ENCODE peak calls at places on chromosomes 12 and 14, in seven cellular contexts. One of them, this sample, is unnamed.

GRCh38 chr12:127145929-127146789 is 1120.8 kb upstream of the TMEM132C start:
- DNase-seq in suprapubic skin: peak; percentile 79
- DNase-seq in IMR-90: peak; percentile 15
- DNase-seq in AG09319: peak; percentile 53
- DNase-seq in body of pancreas: peak; percentile 57
- DNase-seq in upper lobe of right lung: peak; percentile 88
- DNase-seq in Peyer's patch: peak; percentile 32
- DNase-seq in this sample: no peak

GRCh38 chr12:70248916-70249315 is 5.7 kb downstream of the CNOT2 start:
- DNase-seq in suprapubic skin: no peak
- DNase-seq in IMR-90: no peak
- DNase-seq in AG09319: no peak
- DNase-seq in body of pancreas: no peak
- DNase-seq in upper lobe of right lung: no peak
- DNase-seq in Peyer's patch: no peak
- DNase-seq in this sample: no peak

GRCh38 chr14:91509083-91509877 is 830 bp downstream of the PPP4R3A start:
- DNase-seq in suprapubic skin: no peak
- DNase-seq in IMR-90: no peak
- DNase-seq in AG09319: no peak
- DNase-seq in body of pancreas: peak; percentile 46
- DNase-seq in upper lobe of right lung: peak; percentile 78
- DNase-seq in Peyer's patch: no peak
- DNase-seq in this sample: peak; percentile 37

GRCh38 chr14:65080954-65081747 is 21.2 kb downstream of the MAX start:
- DNase-seq in suprapubic skin: no peak
- DNase-seq in IMR-90: peak; percentile 22
- DNase-seq in AG09319: no peak
- DNase-seq in body of pancreas: no peak
- DNase-seq in upper lobe of right lung: no peak
- DNase-seq in Peyer's patch: no peak
- DNase-seq in this sample: no peak

GRCh38 chr12:109595321-109595902 is 21.8 kb downstream of the MVK start:
- DNase-seq in suprapubic skin: no peak
- DNase-seq in IMR-90: no peak
- DNase-seq in AG09319: no peak
- DNase-seq in body of pancreas: no peak
- DNase-seq in upper lobe of right lung: no peak
- DNase-seq in Peyer's patch: no peak
- DNase-seq in this sample: no peak

GRCh38 chr14:20610002-20610765 is 19.0 kb upstream of the RNASE12 start:
- DNase-seq in suprapubic skin: no peak
- DNase-seq in IMR-90: peak; percentile 82
- DNase-seq in AG09319: peak; percentile 44
- DNase-seq in body of pancreas: peak; percentile 88
- DNase-seq in upper lobe of right lung: peak; percentile 86
- DNase-seq in Peyer's patch: peak; percentile 72
- DNase-seq in this sample: peak; percentile 90

GRCh38 chr14:65290830-65291229 is 121.7 kb upstream of the FUT8 start:
- DNase-seq in suprapubic skin: no peak
- DNase-seq in IMR-90: peak; percentile 85
- DNase-seq in AG09319: peak; percentile 54
- DNase-seq in body of pancreas: no peak
- DNase-seq in upper lobe of right lung: no peak
- DNase-seq in Peyer's patch: no peak
- DNase-seq in this sample: peak; percentile 85

GRCh38 chr14:54881235-54881760 is 21.3 kb downstream of the GCH1 start:
- DNase-seq in suprapubic skin: no peak
- DNase-seq in IMR-90: peak; percentile 46
- DNase-seq in AG09319: no peak
- DNase-seq in body of pancreas: no peak
- DNase-seq in upper lobe of right lung: no peak
- DNase-seq in Peyer's patch: peak; percentile 33
- DNase-seq in this sample: no peak

GRCh38 chr12:121545459-121545858 is 35.4 kb downstream of the KDM2B start:
- DNase-seq in suprapubic skin: no peak
- DNase-seq in IMR-90: no peak
- DNase-seq in AG09319: no peak
- DNase-seq in body of pancreas: no peak
- DNase-seq in upper lobe of right lung: no peak
- DNase-seq in Peyer's patch: no peak
- DNase-seq in this sample: no peak

GRCh38 chr12:8698830-8699330 is 1.1 kb downstream of the RIMKLB start:
- DNase-seq in suprapubic skin: no peak
- DNase-seq in IMR-90: peak; percentile 47
- DNase-seq in AG09319: no peak
- DNase-seq in body of pancreas: no peak
- DNase-seq in upper lobe of right lung: no peak
- DNase-seq in Peyer's patch: no peak
- DNase-seq in this sample: no peak

GRCh38 chr12:83850531-83850930 is 1062.1 kb downstream of the SLC6A15 start:
- DNase-seq in suprapubic skin: no peak
- DNase-seq in IMR-90: no peak
- DNase-seq in AG09319: no peak
- DNase-seq in body of pancreas: no peak
- DNase-seq in upper lobe of right lung: no peak
- DNase-seq in Peyer's patch: no peak
- DNase-seq in this sample: no peak

GRCh38 chr12:130136536-130136935 is 25.7 kb upstream of the FZD10 start:
- DNase-seq in suprapubic skin: no peak
- DNase-seq in IMR-90: no peak
- DNase-seq in AG09319: no peak
- DNase-seq in body of pancreas: no peak
- DNase-seq in upper lobe of right lung: no peak
- DNase-seq in Peyer's patch: no peak
- DNase-seq in this sample: no peak

GRCh38 chr14:58738189-58738836 is 100.6 kb downstream of the DACT1 start:
- DNase-seq in suprapubic skin: no peak
- DNase-seq in IMR-90: peak; percentile 96
- DNase-seq in AG09319: peak; percentile 48
- DNase-seq in body of pancreas: no peak
- DNase-seq in upper lobe of right lung: no peak
- DNase-seq in Peyer's patch: no peak
- DNase-seq in this sample: peak; percentile 6

GRCh38 chr14:48751293-48751692 is 834.9 kb downstream of the RPS29 start:
- DNase-seq in suprapubic skin: no peak
- DNase-seq in IMR-90: no peak
- DNase-seq in AG09319: no peak
- DNase-seq in body of pancreas: no peak
- DNase-seq in upper lobe of right lung: no peak
- DNase-seq in Peyer's patch: no peak
- DNase-seq in this sample: no peak

GRCh38 chr12:76187177-76187576 is 102.7 kb upstream of the NAP1L1 start:
- DNase-seq in suprapubic skin: no peak
- DNase-seq in IMR-90: no peak
- DNase-seq in AG09319: no peak
- DNase-seq in body of pancreas: no peak
- DNase-seq in upper lobe of right lung: no peak
- DNase-seq in Peyer's patch: no peak
- DNase-seq in this sample: no peak
- TF ChIP-seq CTCF in suprapubic skin: no peak
- TF ChIP-seq CTCF in IMR-90: no peak
- TF ChIP-seq CTCF in AG09319: no peak
- TF ChIP-seq CTCF in body of pancreas: no peak
- TF ChIP-seq CTCF in upper lobe of right lung: no peak
- TF ChIP-seq CTCF in Peyer's patch: no peak
- TF ChIP-seq CTCF in this sample: no peak

DNA sequence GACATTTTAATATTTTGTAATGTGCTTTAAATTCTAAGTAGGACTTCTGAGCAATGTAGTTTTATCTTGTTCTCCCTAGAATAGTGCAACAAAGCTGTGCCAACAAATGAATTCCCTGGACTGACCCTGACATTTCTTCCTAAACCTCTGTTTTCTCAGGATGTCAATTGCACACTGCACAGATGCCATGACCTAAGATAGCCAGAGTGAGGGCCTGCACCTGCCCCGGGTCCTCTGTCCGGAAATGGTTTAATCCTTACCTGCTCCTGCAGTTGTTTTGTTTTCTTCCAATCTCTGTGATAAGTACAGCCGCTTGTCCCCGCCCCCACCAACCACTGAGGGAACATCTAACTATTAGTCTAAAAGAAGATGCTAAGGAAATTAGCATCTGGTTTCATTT is 831.5 kb downstream of the GALC start:
- DNase-seq in suprapubic skin: no peak
- DNase-seq in IMR-90: no peak
- DNase-seq in AG09319: no peak
- DNase-seq in body of pancreas: peak; percentile 32
- DNase-seq in upper lobe of right lung: no peak
- DNase-seq in Peyer's patch: no peak
- DNase-seq in this sample: no peak
- TF ChIP-seq CTCF in suprapubic skin: no peak
- TF ChIP-seq CTCF in IMR-90: no peak
- TF ChIP-seq CTCF in AG09319: no peak
- TF ChIP-seq CTCF in body of pancreas: no peak
- TF ChIP-seq CTCF in upper lobe of right lung: no peak
- TF ChIP-seq CTCF in Peyer's patch: no peak
- TF ChIP-seq CTCF in this sample: no peak

DNA sequence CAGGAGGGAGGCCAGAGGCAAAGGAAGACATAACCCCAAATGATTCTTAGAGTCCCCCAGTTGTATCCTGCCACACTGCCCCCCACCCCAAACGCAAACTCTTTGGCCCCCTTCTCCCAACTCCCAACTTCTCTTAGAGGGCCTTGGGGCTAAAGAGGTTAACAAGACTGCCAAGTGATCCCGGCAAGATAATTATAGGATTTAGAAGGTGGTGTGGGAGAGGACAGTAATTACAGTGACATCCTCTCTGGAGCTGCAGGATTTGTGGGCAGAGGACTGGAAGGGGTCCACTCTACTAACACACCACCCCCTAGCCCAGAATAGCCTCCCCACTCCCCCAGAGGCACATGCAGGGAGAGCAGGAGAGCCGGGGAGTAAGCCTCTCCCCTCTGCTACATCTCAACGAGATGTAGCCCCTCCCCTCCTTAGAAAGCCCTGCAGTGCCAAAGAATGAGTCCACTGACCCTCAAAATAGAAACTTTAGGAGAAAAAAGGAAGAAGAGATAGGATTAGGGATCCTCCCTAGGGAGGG is 5.3 kb upstream of the GDF11 start:
- DNase-seq in suprapubic skin: no peak
- DNase-seq in IMR-90: no peak
- DNase-seq in AG09319: no peak
- DNase-seq in body of pancreas: no peak
- DNase-seq in upper lobe of right lung: no peak
- DNase-seq in Peyer's patch: no peak
- DNase-seq in this sample: no peak
- TF ChIP-seq CTCF in suprapubic skin: no peak
- TF ChIP-seq CTCF in IMR-90: no peak
- TF ChIP-seq CTCF in AG09319: no peak
- TF ChIP-seq CTCF in body of pancreas: no peak
- TF ChIP-seq CTCF in upper lobe of right lung: no peak
- TF ChIP-seq CTCF in Peyer's patch: no peak
- TF ChIP-seq CTCF in this sample: no peak

DNA sequence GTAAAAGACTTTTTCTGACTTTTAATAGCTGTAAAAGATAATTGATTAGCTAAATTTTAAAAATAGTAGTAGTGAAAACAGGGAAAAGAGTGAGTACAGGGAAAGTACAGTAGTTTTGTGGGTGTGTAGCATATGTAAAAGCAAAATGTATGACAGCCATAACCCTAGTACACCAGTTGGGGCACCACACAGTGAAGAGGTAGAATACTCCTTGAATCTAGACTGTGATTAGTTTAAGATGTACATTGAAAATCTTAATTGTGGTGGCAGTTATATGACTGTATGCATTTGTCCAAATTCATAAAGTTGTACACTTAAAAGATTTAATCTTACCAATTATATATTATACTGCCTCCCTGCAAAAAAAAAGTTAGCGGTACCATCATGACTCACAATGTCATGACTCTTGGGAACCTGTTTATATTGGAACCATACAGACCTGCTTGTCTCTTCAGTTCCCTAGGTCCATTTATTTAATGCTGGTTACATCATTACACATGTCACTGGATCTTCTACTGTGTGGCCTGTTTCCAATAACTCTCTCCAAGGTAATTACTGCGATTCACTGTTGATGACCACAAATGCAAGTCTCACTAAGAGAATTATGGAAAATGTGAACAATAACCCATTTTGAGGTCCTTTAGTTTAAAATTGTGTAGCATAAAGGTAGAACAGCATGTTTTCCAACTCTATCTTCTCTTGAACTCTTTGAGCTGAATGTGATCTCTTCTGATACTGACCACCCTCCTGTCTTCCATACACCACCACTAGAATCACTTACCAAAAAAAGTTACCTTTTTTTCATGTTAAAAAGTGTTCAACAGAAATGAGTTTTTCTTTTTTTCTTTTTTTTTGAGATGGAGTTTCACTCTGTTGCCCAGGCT is 264.2 kb upstream of the AMIGO2 start:
- DNase-seq in suprapubic skin: no peak
- DNase-seq in IMR-90: peak; percentile 88
- DNase-seq in AG09319: no peak
- DNase-seq in body of pancreas: no peak
- DNase-seq in upper lobe of right lung: no peak
- DNase-seq in Peyer's patch: no peak
- DNase-seq in this sample: no peak
- TF ChIP-seq CTCF in suprapubic skin: no peak
- TF ChIP-seq CTCF in IMR-90: no peak
- TF ChIP-seq CTCF in AG09319: no peak
- TF ChIP-seq CTCF in body of pancreas: no peak
- TF ChIP-seq CTCF in upper lobe of right lung: no peak
- TF ChIP-seq CTCF in Peyer's patch: no peak
- TF ChIP-seq CTCF in this sample: no peak

GRCh38 chr12:108129017-108129812 is at the start of gene WSCD2:
- DNase-seq in suprapubic skin: no peak
- DNase-seq in IMR-90: no peak
- DNase-seq in AG09319: no peak
- DNase-seq in body of pancreas: peak; percentile 15
- DNase-seq in upper lobe of right lung: peak; percentile 71
- DNase-seq in Peyer's patch: peak; percentile 37
- DNase-seq in this sample: peak; percentile 77
- TF ChIP-seq CTCF in suprapubic skin: peak; percentile 18
- TF ChIP-seq CTCF in IMR-90: no peak
- TF ChIP-seq CTCF in AG09319: peak; percentile 8
- TF ChIP-seq CTCF in body of pancreas: no peak
- TF ChIP-seq CTCF in upper lobe of right lung: peak; percentile 20
- TF ChIP-seq CTCF in Peyer's patch: no peak
- TF ChIP-seq CTCF in this sample: no peak

DNA sequence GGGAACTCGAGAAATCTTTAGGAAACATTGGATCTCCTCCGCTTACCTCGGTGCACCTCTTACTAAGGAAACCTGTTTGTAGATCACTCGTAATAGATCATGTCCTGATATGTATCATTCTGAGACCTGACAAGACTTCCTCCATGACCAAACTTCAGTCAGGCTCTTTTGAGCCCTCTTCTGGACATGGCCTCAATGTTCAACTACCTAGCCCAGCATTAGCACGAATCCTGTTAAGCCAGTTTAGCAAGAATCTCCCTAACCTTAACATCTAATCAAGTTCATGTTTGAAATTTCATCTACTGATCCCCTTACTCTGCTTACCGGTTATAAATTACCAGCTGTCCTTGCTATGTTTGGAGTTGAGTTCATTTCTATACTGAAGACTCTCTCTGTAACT is 713.9 kb upstream of the USP15 start:
- DNase-seq in suprapubic skin: no peak
- DNase-seq in IMR-90: no peak
- DNase-seq in AG09319: no peak
- DNase-seq in body of pancreas: no peak
- DNase-seq in upper lobe of right lung: no peak
- DNase-seq in Peyer's patch: no peak
- DNase-seq in this sample: peak; percentile 52
- TF ChIP-seq CTCF in suprapubic skin: no peak
- TF ChIP-seq CTCF in IMR-90: no peak
- TF ChIP-seq CTCF in AG09319: no peak
- TF ChIP-seq CTCF in body of pancreas: no peak
- TF ChIP-seq CTCF in upper lobe of right lung: no peak
- TF ChIP-seq CTCF in Peyer's patch: no peak
- TF ChIP-seq CTCF in this sample: peak; percentile 30

GRCh38 chr12:1663440-1664132 is 27.3 kb upstream of the ADIPOR2 start:
- DNase-seq in suprapubic skin: no peak
- DNase-seq in IMR-90: no peak
- DNase-seq in AG09319: no peak
- DNase-seq in body of pancreas: no peak
- DNase-seq in upper lobe of right lung: no peak
- DNase-seq in Peyer's patch: no peak
- DNase-seq in this sample: no peak
- TF ChIP-seq CTCF in suprapubic skin: no peak
- TF ChIP-seq CTCF in IMR-90: no peak
- TF ChIP-seq CTCF in AG09319: no peak
- TF ChIP-seq CTCF in body of pancreas: no peak
- TF ChIP-seq CTCF in upper lobe of right lung: no peak
- TF ChIP-seq CTCF in Peyer's patch: no peak
- TF ChIP-seq CTCF in this sample: no peak

This sample was measured in Calu3.